ENCODE peak calls at places on chromosome 7, in nine cellular contexts. L is heart left ventricle; G is PC-3; R is naive thymus-derived CD4-positive, alpha-beta T cell; J is foreskin keratinocyte; W is upper lobe of left lung; H is right cardiac atrium; I is GM12878; Z is CD8-positive, alpha-beta T cell. V is an unnamed sample.

GRCh38 chr7:106597751-106598619 is 63.0 kb downstream of the CCDC71L start:
- ATAC-seq in L (no peak), G (no peak), R (no peak), J (no peak), W (peak; percentile 26), H (no peak), I (peak; percentile 72), Z (no peak), V (no peak)

GRCh38 chr7:102444961-102445673 is 11.7 kb downstream of the ORAI2 start:
- ATAC-seq in L (no peak), G (no peak), R (no peak), J (no peak), W (no peak), H (no peak), I (peak; percentile 66), Z (no peak), V (no peak)

GRCh38 chr7:46291064-46291463 is 370.0 kb upstream of the IGFBP3 start:
- ATAC-seq in L (peak; percentile 75), G (peak; percentile 58), R (no peak), J (peak; percentile 92), W (peak; percentile 72), H (peak; percentile 43), I (peak; percentile 94), Z (no peak), V (peak; percentile 11)

GRCh38 chr7:81577642-81578349 is 192.1 kb downstream of the HGF start:
- ATAC-seq in L (no peak), G (no peak), R (no peak), J (no peak), W (no peak), H (no peak), I (no peak), Z (no peak), V (no peak)

GRCh38 chr7:150956395-150957118 is 21.6 kb downstream of the KCNH2 start:
- ATAC-seq in L (no peak), G (no peak), R (no peak), J (no peak), W (no peak), H (no peak), I (no peak), Z (no peak), V (peak; percentile 14)

GRCh38 chr7:23863209-23863798 is 153.3 kb downstream of the STK31 start:
- ATAC-seq in L (no peak), G (peak; percentile 74), R (no peak), J (peak; percentile 65), W (no peak), H (no peak), I (peak; percentile 55), Z (no peak), V (no peak)

GRCh38 chr7:105198223-105198622 is 184.2 kb downstream of the KMT2E start:
- ATAC-seq in L (peak; percentile 63), G (no peak), R (no peak), J (peak; percentile 58), W (peak; percentile 85), H (peak; percentile 80), I (no peak), Z (no peak), V (no peak)

GRCh38 chr7:30065746-30066145 is 37.5 kb downstream of the PLEKHA8 start:
- ATAC-seq in L (no peak), G (no peak), R (no peak), J (peak; percentile 60), W (no peak), H (no peak), I (no peak), Z (no peak), V (no peak)

GRCh38 chr7:91051966-91052365 is 212.3 kb upstream of the FZD1 start:
- ATAC-seq in L (no peak), G (no peak), R (no peak), J (no peak), W (no peak), H (no peak), I (no peak), Z (no peak), V (no peak)

GRCh38 chr7:7944619-7945282 is 23.8 kb upstream of the GLCCI1 start:
- ATAC-seq in L (no peak), G (no peak), R (peak; percentile 90), J (peak; percentile 72), W (peak; percentile 32), H (peak; percentile 44), I (peak; percentile 95), Z (peak; percentile 88), V (no peak)

GRCh38 chr7:109956916-109957315 is 1134.0 kb upstream of the LRRN3 start:
- ATAC-seq in L (no peak), G (no peak), R (no peak), J (no peak), W (no peak), H (no peak), I (no peak), Z (no peak), V (no peak)

GRCh38 chr7:114843102-114843501 is 78.8 kb upstream of the MDFIC start:
- ATAC-seq in L (no peak), G (no peak), R (no peak), J (no peak), W (no peak), H (no peak), I (peak; percentile 56), Z (no peak), V (no peak)

GRCh38 chr7:101122933-101123702 is 3.8 kb upstream of the SERPINE1 start:
- ATAC-seq in L (no peak), G (no peak), R (no peak), J (no peak), W (no peak), H (no peak), I (no peak), Z (no peak), V (no peak)
- H3K4me1 ChIP-seq in L (peaks cover 12% of the 10 kb centered on the region), G (peaks cover 41% of the 10 kb centered on the region), R (peaks cover 6% of the 10 kb centered on the region), J (peaks cover 41% of the 10 kb centered on the region), W (peaks cover 52% of the 10 kb centered on the region), H (peaks cover 6% of the 10 kb centered on the region), I (peaks cover 26% of the 10 kb centered on the region), Z (peaks cover 18% of the 10 kb centered on the region), V (peaks cover 35% of the 10 kb centered on the region)

GRCh38 chr7:42137431-42137830 is 99.6 kb downstream of the GLI3 start:
- ATAC-seq in L (peak; percentile 18), G (no peak), R (no peak), J (no peak), W (no peak), H (no peak), I (no peak), Z (no peak), V (no peak)

GRCh38 chr7:42137941-42138340 is 99.1 kb downstream of the GLI3 start:
- ATAC-seq in L (peak; percentile 51), G (no peak), R (no peak), J (no peak), W (no peak), H (no peak), I (no peak), Z (no peak), V (no peak)

GRCh38 chr7:42142089-42142488 is 94.9 kb downstream of the GLI3 start:
- ATAC-seq in L (no peak), G (no peak), R (no peak), J (no peak), W (no peak), H (no peak), I (no peak), Z (no peak), V (no peak)

GRCh38 chr7:42138691-42139090 is 98.3 kb downstream of the GLI3 start:
- ATAC-seq in L (no peak), G (no peak), R (no peak), J (no peak), W (no peak), H (no peak), I (no peak), Z (no peak), V (no peak)

GRCh38 chr7:42139751-42140150 is 97.3 kb downstream of the GLI3 start:
- ATAC-seq in L (no peak), G (no peak), R (no peak), J (no peak), W (no peak), H (no peak), I (no peak), Z (no peak), V (no peak)
- H3K4me1 ChIP-seq in L (no peaks in the 10 kb centered on the region), G (no peaks in the 10 kb centered on the region), R (no peaks in the 10 kb centered on the region), J (no peaks in the 10 kb centered on the region), W (peaks cover 8% of the 10 kb centered on the region), H (no peaks in the 10 kb centered on the region), I (no peaks in the 10 kb centered on the region), Z (no peaks in the 10 kb centered on the region), V (peaks cover 10% of the 10 kb centered on the region)

DNA sequence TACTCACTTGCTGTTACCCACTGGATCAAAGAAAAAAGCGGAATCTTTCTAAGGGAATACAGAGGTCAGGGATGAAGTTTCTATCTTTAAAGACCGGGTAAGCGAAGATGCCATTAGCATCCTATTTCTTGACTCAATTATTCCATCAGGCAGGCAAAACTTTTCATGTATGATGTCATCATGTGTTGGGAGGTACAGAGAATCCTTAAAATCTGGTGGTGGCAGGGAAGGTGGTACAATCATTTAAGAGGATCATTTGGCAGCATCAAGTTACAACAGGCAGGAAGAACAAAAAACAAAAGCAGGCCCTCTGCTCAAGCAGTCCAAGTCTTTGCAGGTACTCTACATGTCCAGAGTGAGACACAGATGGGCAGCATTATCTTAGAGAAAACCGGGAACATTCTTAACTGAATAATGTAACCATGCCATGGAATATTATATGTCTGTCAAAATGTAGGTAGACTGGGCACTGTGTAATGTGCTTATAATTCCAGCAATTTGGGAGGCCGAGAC is 3.8 kb downstream of the URGCP start:
- ATAC-seq in L (no peak), G (no peak), R (no peak), J (no peak), W (no peak), H (no peak), I (no peak), Z (no peak), V (no peak)
- H3K4me1 ChIP-seq in L (peaks cover 6% of the 10 kb centered on the region), G (peaks cover 26% of the 10 kb centered on the region), R (peaks cover 18% of the 10 kb centered on the region), J (peaks cover 16% of the 10 kb centered on the region), W (peaks cover 24% of the 10 kb centered on the region), H (peaks cover 17% of the 10 kb centered on the region), I (peaks cover 14% of the 10 kb centered on the region), Z (peaks cover 26% of the 10 kb centered on the region), V (peaks cover 18% of the 10 kb centered on the region)

GRCh38 chr7:50273870-50274269 is 30.6 kb upstream of the IKZF1 start:
- ATAC-seq in L (no peak), G (no peak), R (no peak), J (no peak), W (no peak), H (no peak), I (peak; percentile 54), Z (no peak), V (no peak)

GRCh38 chr7:50274361-50274760 is 30.2 kb upstream of the IKZF1 start:
- ATAC-seq in L (no peak), G (no peak), R (peak; percentile 47), J (no peak), W (no peak), H (no peak), I (no peak), Z (no peak), V (no peak)

GRCh38 chr7:50273301-50273700 is 31.2 kb upstream of the IKZF1 start:
- ATAC-seq in L (no peak), G (no peak), R (no peak), J (no peak), W (no peak), H (no peak), I (no peak), Z (no peak), V (no peak)

GRCh38 chr7:50276446-50276845 is 28.1 kb upstream of the IKZF1 start:
- ATAC-seq in L (no peak), G (no peak), R (no peak), J (no peak), W (no peak), H (no peak), I (no peak), Z (no peak), V (no peak)

DNA sequence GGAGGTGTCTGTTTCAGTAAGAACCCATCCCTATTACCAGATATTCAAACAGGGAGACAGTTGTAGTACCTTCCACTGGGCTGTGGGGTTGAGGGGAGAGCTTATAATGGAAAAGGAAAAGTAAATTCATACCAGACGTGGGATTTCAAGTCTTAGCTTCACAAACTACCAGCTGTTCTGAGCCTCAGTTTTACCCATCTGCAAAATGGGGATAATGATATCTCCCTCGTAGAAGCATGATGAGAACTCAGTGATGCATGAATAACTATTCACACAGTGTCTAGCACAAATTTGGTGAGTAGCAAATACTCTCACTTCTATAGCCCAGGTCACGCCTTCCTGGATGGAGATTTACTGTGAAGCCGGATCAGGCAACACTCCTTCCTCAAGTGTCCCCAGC is 29.1 kb upstream of the IKZF1 start:
- ATAC-seq in L (no peak), G (no peak), R (no peak), J (no peak), W (no peak), H (no peak), I (no peak), Z (no peak), V (no peak)
- H3K4me1 ChIP-seq in L (no peaks in the 10 kb centered on the region), G (no peaks in the 10 kb centered on the region), R (peaks cover 5% of the 10 kb centered on the region), J (no peaks in the 10 kb centered on the region), W (no peaks in the 10 kb centered on the region), H (no peaks in the 10 kb centered on the region), I (peaks cover 50% of the 10 kb centered on the region), Z (peaks cover 43% of the 10 kb centered on the region), V (no peaks in the 10 kb centered on the region)

V was measured in gastroesophageal sphincter.